ENCODE peak calls at places on chromosomes 5 and 9, in four cellular contexts. V is GM13977, T is mammary epithelial cell, X is C1 segment of cervical spinal cord. O is an unnamed sample.

GRCh38 chr9:130419521-130420035 is 25.2 kb upstream of the ASS1 start:
- DNase-seq in V (no peak), T (no peak), X (no peak), O (no peak)

GRCh38 chr9:137485343-137486140 is 26.4 kb upstream of the NSMF start:
- DNase-seq in V (no peak), T (no peak), X (no peak), O (no peak)

GRCh38 chr9:764105-764524 is 77.4 kb upstream of the DMRT1 start:
- DNase-seq in V (peak), T (peak), X (peak), O (peak)

GRCh38 chr5:92969781-92970237 is 611.2 kb downstream of the NR2F1-AS1 start:
- DNase-seq in V (no peak), T (peak), X (no peak), O (no peak)

GRCh38 chr9:35318741-35319140 is 156.9 kb downstream of the UNC13B start:
- DNase-seq in V (no peak), T (no peak), X (no peak), O (no peak)

GRCh38 chr9:104826911-104827310 is 63.0 kb downstream of the NIPSNAP3B start:
- DNase-seq in V (no peak), T (no peak), X (no peak), O (no peak)

GRCh38 chr9:136713555-136713949 is 1.2 kb downstream of the DIPK1B start:
- DNase-seq in V (no peak), T (no peak), X (no peak), O (no peak)

GRCh38 chr5:115396079-115396478 is 99.6 kb upstream of the CCDC112 start:
- DNase-seq in V (no peak), T (no peak), X (no peak), O (no peak)

GRCh38 chr9:6632516-6633328 is 12.8 kb downstream of the GLDC start:
- DNase-seq in V (peak), T (no peak), X (no peak), O (no peak)

GRCh38 chr5:124289641-124290201 is 456.7 kb downstream of the ZNF608 start:
- DNase-seq in V (no peak), T (peak), X (peak), O (peak)

GRCh38 chr9:703392-703791 is 138.1 kb upstream of the DMRT1 start:
- DNase-seq in V (no peak), T (no peak), X (no peak), O (no peak)

GRCh38 chr5:56414056-56414455 is 180.9 kb upstream of the ANKRD55 start:
- DNase-seq in V (no peak), T (no peak), X (no peak), O (no peak)

GRCh38 chr5:68950111-68950510 is 143.7 kb upstream of the SLC30A5 start:
- DNase-seq in V (no peak), T (peak), X (no peak), O (no peak)

GRCh38 chr5:6606884-6607558 is 25.8 kb downstream of the NSUN2 start:
- DNase-seq in V (no peak), T (no peak), X (no peak), O (no peak)

GRCh38 chr9:125142560-125143376 is 560 bp downstream of the SCAI start:
- DNase-seq in V (no peak), T (no peak), X (no peak), O (no peak)

GRCh38 chr5:124888050-124888506 is 141.6 kb upstream of the ZNF608 start:
- DNase-seq in V (no peak), T (no peak), X (no peak), O (no peak)